ENCODE peak calls at places on chromosome 22, in five cellular contexts. S is neuronal stem cell, F is mesenchymal stem cell, W is H1, Z is trophoblast cell. X is an unnamed sample.

GRCh38 chr22:46454233-46454909 is 83.0 kb downstream of the CELSR1 start:
- DNase-seq in F (no peak), W (no peak), Z (no peak), S (no peak), X (no peak)

GRCh38 chr22:24432059-24432853 is 4.9 kb downstream of the ADORA2A start:
- DNase-seq in S (no peak), F (no peak), W (no peak), Z (no peak), X (no peak)

GRCh38 chr22:45483319-45483718 is 19.4 kb upstream of the FBLN1 start:
- DNase-seq in Z (peak; percentile 53), S (no peak), F (no peak), W (no peak), X (no peak)

GRCh38 chr22:44486538-44486937 is 11.5 kb downstream of the RTL6 start:
- DNase-seq in W (no peak), Z (peak; percentile 52), F (peak; percentile 22), S (no peak), X (no peak)

GRCh38 chr22:29031236-29031982 is 30.2 kb downstream of the C22orf31 start:
- DNase-seq in F (peak; percentile 100), Z (peak; percentile 55), W (peak; percentile 60), S (peak; percentile 55), X (peak; percentile 74)

GRCh38 chr22:41446639-41447434 is at the start of gene TOB2:
- DNase-seq in S (peak; percentile 95), W (peak; percentile 97), Z (peak; percentile 98), F (peak; percentile 96), X (peak; percentile 96)

GRCh38 chr22:45574069-45574703 is 71.5 kb downstream of the FBLN1 start:
- DNase-seq in Z (no peak), F (no peak), W (no peak), S (no peak), X (no peak)

GRCh38 chr22:47850644-47851151 is 1088.2 kb downstream of the TBC1D22A start:
- DNase-seq in Z (no peak), S (peak; percentile 17), F (no peak), W (no peak), X (no peak)

GRCh38 chr22:46843691-46844297 is 81.3 kb downstream of the TBC1D22A start:
- DNase-seq in S (no peak), Z (peak; percentile 47), F (no peak), W (peak; percentile 29), X (no peak)

GRCh38 chr22:17741866-17742527 is 32.3 kb downstream of the BID start:
- DNase-seq in S (no peak), F (no peak), Z (no peak), W (no peak), X (no peak)

GRCh38 chr22:50600541-50600940 is at the start of gene MAPK8IP2:
- DNase-seq in W (peak; percentile 49), Z (peak; percentile 60), S (no peak), F (no peak), X (no peak)

GRCh38 chr22:50603511-50604255 is 3.1 kb downstream of the MAPK8IP2 start:
- DNase-seq in F (no peak), S (no peak), Z (no peak), W (no peak), X (no peak)

GRCh38 chr22:50601669-50602337 is 1.2 kb downstream of the MAPK8IP2 start:
- DNase-seq in F (no peak), S (no peak), W (peak; percentile 47), Z (peak; percentile 50), X (no peak)

GRCh38 chr22:50600967-50601668 is 525 bp downstream of the MAPK8IP2 start:
- DNase-seq in F (no peak), Z (peak; percentile 90), S (no peak), W (peak; percentile 60), X (no peak)

GRCh38 chr22:50602338-50602700 is 1.7 kb downstream of the MAPK8IP2 start:
- DNase-seq in W (no peak), F (no peak), S (no peak), Z (no peak), X (no peak)
- H2BK12ac ChIP-seq in W (no peak overlapping the region), F (no peak overlapping the region), S (no peak overlapping the region), Z (no peak overlapping the region), X (no peak overlapping the region)

DNA sequence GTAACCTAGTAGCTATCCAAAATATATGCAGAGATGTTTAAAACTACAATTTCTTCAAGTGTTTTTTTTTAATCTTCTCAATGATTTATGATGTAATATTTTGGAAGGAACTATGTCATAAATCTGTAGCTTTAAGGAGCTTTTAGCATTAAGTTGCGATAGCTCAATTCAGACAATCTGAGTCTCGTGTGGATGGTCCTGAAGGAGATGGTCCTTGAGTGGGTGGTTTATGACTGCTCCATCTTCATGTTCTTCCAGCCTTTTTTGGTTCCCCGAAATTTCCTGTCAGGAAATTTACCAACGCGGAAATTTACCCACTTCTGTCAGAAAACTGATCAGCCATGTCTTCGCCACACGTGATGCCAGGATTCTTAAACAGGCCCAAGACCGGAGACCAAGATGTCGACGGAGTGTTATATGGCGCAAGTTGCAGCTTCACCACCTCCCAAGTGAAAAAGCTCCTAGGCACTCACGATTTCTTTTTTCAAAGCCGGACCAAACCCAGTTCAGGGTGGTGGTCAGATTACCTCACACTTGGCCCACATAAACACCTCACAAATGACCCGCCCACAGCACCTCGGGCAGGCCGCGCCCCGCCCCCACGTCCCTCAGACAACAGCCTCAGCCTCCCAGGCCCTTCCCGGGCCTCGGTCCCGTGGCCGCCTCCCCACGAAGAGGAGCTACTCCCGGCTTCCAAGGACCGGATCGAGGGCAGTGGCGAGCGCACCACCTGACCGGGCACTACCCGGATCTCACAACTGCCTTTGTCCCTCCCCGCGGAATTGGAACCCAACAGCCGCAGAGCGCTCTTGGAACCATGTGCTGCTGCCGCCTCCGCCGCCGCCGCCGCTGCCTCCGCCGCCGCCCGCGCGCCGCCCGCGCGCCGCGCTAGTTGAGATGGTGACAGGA is at the start of gene MORC2:
- DNase-seq in S (peak; percentile 20), Z (peak; percentile 72), F (no peak), W (no peak), X (peak; percentile 86)
- H3K4me2 ChIP-seq in S (peak within 1 kb of the TSS; percentile 78), Z (peak within 1 kb of the TSS; percentile 97), F (peak within 1 kb of the TSS; percentile 93), W (peak within 1 kb of the TSS; percentile 97), X (peak within 1 kb of the TSS; percentile 90)

GRCh38 chr22:37273126-37273845 is 9.0 kb upstream of the CYTH4 start:
- DNase-seq in F (peak; percentile 74), W (no peak), Z (peak; percentile 10), S (no peak), X (no peak)
- H4K8ac ChIP-seq in F (peak overlapping the region; percentile 82), W (no peak overlapping the region), Z (no peak overlapping the region), S (no peak overlapping the region), X (no peak overlapping the region)

DNA sequence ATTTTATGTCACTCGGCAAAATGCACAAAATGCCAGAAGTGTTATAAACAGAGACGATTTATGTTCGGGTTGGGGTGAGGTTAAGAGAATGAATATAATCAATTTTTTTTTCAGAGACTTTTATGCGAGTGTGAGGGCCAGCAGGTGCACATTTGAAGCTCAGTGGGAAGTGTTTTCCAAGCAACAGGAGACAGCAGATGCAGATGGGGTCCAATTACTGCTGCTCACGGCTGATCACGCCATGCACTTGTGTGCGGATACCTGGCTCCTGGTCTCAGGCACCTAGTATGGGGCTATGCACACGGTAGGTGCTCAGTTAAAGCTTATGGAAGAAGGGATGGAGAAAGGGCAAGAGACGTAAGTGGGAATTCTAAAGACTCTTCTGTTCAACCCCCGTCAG is 249.1 kb downstream of the MIAT start:
- DNase-seq in Z (no peak), S (no peak), F (no peak), W (no peak), X (no peak)
- H2BK12ac ChIP-seq in Z (no peak overlapping the region), S (no peak overlapping the region), F (no peak overlapping the region), W (peak overlapping the region; percentile 27), X (no peak overlapping the region)

X was measured in H9.